ENCODE peak calls at places on chromosomes 13 and 19, in nine cellular contexts. K is fibroblast of mammary gland, Z is NCI-H2081, Q is activated T-helper 1 cell treated with Interleukin-2 at 50 U/mL for 16 hours, W is endodermal cell, M is NCI-H1930, C is KG1, G is Kasumi-1, D is A172. V is an unnamed sample.

GRCh38 chr19:5001547-5002131 is 32.7 kb downstream of the KDM4B start:
- DNase-seq in Q (no peak), D (peak; percentile 65), G (peak; percentile 81), Z (no peak), W (peak; percentile 81), C (no peak), M (no peak), K (peak; percentile 88), V (peak; percentile 58)

GRCh38 chr13:48798180-48798579 is 144.5 kb downstream of the CYSLTR2 start:
- DNase-seq in D (no peak), M (no peak), K (no peak), Z (no peak), Q (no peak), W (no peak), G (no peak), C (no peak), V (no peak)

GRCh38 chr13:95067303-95067702 is 233.9 kb downstream of the ABCC4 start:
- DNase-seq in Q (no peak), Z (no peak), D (peak; percentile 52), C (no peak), M (no peak), G (no peak), K (peak; percentile 67), W (no peak), V (peak; percentile 23)

GRCh38 chr13:40132249-40132648 is 476.8 kb downstream of the COG6 start:
- DNase-seq in W (no peak), G (no peak), D (no peak), Z (no peak), C (no peak), Q (no peak), K (no peak), M (no peak), V (no peak)

GRCh38 chr19:38304866-38305429 is 897 bp downstream of the C19orf33 start:
- DNase-seq in M (peak; percentile 14), C (no peak), Z (peak; percentile 70), G (no peak), K (no peak), Q (no peak), D (peak; percentile 98), W (peak; percentile 98), V (peak; percentile 99)

GRCh38 chr19:6378498-6378897 is 2.8 kb upstream of the PSPN start:
- DNase-seq in D (no peak), C (no peak), M (no peak), Z (no peak), W (no peak), G (no peak), Q (no peak), K (no peak), V (no peak)

GRCh38 chr19:45446295-45446694 is 21.5 kb upstream of the FOSB start:
- DNase-seq in W (no peak), C (peak; percentile 28), M (no peak), K (peak; percentile 69), Q (no peak), Z (no peak), G (peak; percentile 46), D (peak; percentile 31), V (peak; percentile 60)

GRCh38 chr13:21243045-21243842 is 66.8 kb downstream of the MRPL57 start:
- DNase-seq in W (no peak), G (no peak), D (no peak), Z (no peak), K (no peak), M (no peak), C (no peak), Q (no peak), V (no peak)

GRCh38 chr19:8366121-8366581 is 2.2 kb downstream of the ANGPTL4 start:
- DNase-seq in W (no peak), C (no peak), M (no peak), G (no peak), Z (no peak), K (no peak), Q (no peak), D (no peak), V (peak; percentile 55)